ENCODE peak calls at places on chromosomes 4 and X, in four cellular contexts. G, R, S and J are unnamed samples.

GRCh38 chrX:335758-336155 is 17.2 kb upstream of the GTPBP6 start:
- DNase-seq in S (no peak), G (no peak), R (no peak), J (no peak)

GRCh38 chrX:110146521-110146920 is 143.6 kb downstream of the TMEM164 start:
- DNase-seq in R (peak), G (peak), S (peak), J (peak)

GRCh38 chr4:142331132-142331531 is 515.0 kb downstream of the INPP4B start:
- DNase-seq in R (no peak), S (no peak), G (no peak), J (peak)

GRCh38 chrX:106404512-106404911 is 207.3 kb upstream of the RADX start:
- DNase-seq in R (no peak), S (no peak), G (peak), J (no peak)

GRCh38 chr4:38237139-38237538 is 276.9 kb downstream of the PTTG2 start:
- DNase-seq in S (peak), R (peak), G (peak), J (peak)

GRCh38 chrX:87664381-87664780 is 146.8 kb downstream of the KLHL4 start:
- DNase-seq in G (peak), R (peak), S (peak), J (peak)

GRCh38 chrX:23373129-23373804 is 38.6 kb downstream of the PTCHD1 start:
- DNase-seq in G (peak), R (peak), S (peak), J (peak)

GRCh38 chrX:123833387-123833786 is 26.5 kb upstream of the XIAP start:
- DNase-seq in S (peak), G (peak), R (peak), J (peak)

GRCh38 chr4:157806176-157806575 is 366.6 kb downstream of the GASK1B start:
- DNase-seq in G (no peak), R (no peak), S (no peak), J (no peak)

GRCh38 chrX:79263550-79263949 is 103.6 kb downstream of the ITM2A start:
- DNase-seq in G (no peak), S (no peak), R (no peak), J (no peak)

GRCh38 chrX:585115-585808 is 45.3 kb upstream of the SHOX start:
- DNase-seq in S (no peak), R (no peak), G (no peak), J (no peak)

GRCh38 chr4:98887137-98887536 is 41.8 kb downstream of the EIF4E start:
- DNase-seq in R (no peak), G (no peak), S (no peak), J (no peak)

GRCh38 chrX:68947882-68948605 is 119.2 kb downstream of the EFNB1 start:
- DNase-seq in R (no peak), S (no peak), G (no peak), J (no peak)

GRCh38 chr4:92265066-92265465 is 38.7 kb upstream of the GRID2 start:
- DNase-seq in G (no peak), S (peak), R (no peak), J (no peak)

GRCh38 chr4:69748176-69748575 is 12.2 kb downstream of the SULT1B1 start:
- DNase-seq in G (peak), S (peak), R (no peak), J (peak)

GRCh38 chrX:77694491-77694890 is 91.5 kb downstream of the ATRX start:
- DNase-seq in G (no peak), S (no peak), R (no peak), J (no peak)

GRCh38 chr4:1285790-1286553 is 3.7 kb upstream of the MAEA start:
- DNase-seq in G (no peak), S (no peak), R (peak), J (peak)

GRCh38 chr4:6916587-6917444 is 7.2 kb downstream of the TBC1D14 start:
- DNase-seq in G (peak), S (peak), R (no peak), J (peak)

GRCh38 chrX:136268051-136269048 is 17.1 kb upstream of the MAP7D3 start:
- DNase-seq in R (peak), G (peak), S (no peak), J (peak)

GRCh38 chr4:16893141-16893571 is 5.3 kb downstream of the LDB2 start:
- DNase-seq in G (no peak), R (peak), S (peak), J (peak)

GRCh38 chr4:27184508-27185155 is 324.0 kb downstream of the STIM2 start:
- DNase-seq in G (no peak), R (no peak), S (no peak), J (no peak)

GRCh38 chr4:21181716-21182115 is 481.5 kb downstream of the PACRGL start:
- DNase-seq in G (peak), R (no peak), S (peak), J (no peak)

GRCh38 chr4:154559141-154559841 is 3.5 kb upstream of the FGB start:
- DNase-seq in S (peak), R (peak), G (peak), J (peak)

GRCh38 chr4:14667624-14668295 is 334.5 kb upstream of the CPEB2 start:
- DNase-seq in G (peak), S (peak), R (no peak), J (no peak)

GRCh38 chrX:48737940-48738339 is 23.6 kb upstream of the GLOD5 start:
- DNase-seq in S (no peak), R (no peak), G (no peak), J (no peak)

GRCh38 chrX:48736878-48737212 is 24.7 kb upstream of the GLOD5 start:
- DNase-seq in S (no peak), R (no peak), G (no peak), J (no peak)

GRCh38 chrX:48741834-48742233 is 19.7 kb upstream of the GLOD5 start:
- DNase-seq in R (no peak), S (no peak), G (no peak), J (no peak)

GRCh38 chrX:48737213-48737938 is 24.2 kb upstream of the GLOD5 start:
- DNase-seq in R (peak), G (peak), S (peak), J (peak)

GRCh38 chrX:48736303-48736702 is 25.2 kb upstream of the GLOD5 start:
- DNase-seq in G (no peak), R (no peak), S (no peak), J (no peak)
- H3K4me3 ChIP-seq in G (no peak), R (no peak), S (peak), J (no peak)

GRCh38 chrX:105313596-105313995 is 93.1 kb upstream of the TEX13A start:
- DNase-seq in S (no peak), R (no peak), G (peak), J (no peak)

GRCh38 chrX:105314468-105314867 is 94.0 kb upstream of the TEX13A start:
- DNase-seq in R (peak), G (peak), S (peak), J (peak)

GRCh38 chrX:105317117-105317516 is 96.6 kb upstream of the TEX13A start:
- DNase-seq in R (no peak), S (no peak), G (no peak), J (no peak)

DNA sequence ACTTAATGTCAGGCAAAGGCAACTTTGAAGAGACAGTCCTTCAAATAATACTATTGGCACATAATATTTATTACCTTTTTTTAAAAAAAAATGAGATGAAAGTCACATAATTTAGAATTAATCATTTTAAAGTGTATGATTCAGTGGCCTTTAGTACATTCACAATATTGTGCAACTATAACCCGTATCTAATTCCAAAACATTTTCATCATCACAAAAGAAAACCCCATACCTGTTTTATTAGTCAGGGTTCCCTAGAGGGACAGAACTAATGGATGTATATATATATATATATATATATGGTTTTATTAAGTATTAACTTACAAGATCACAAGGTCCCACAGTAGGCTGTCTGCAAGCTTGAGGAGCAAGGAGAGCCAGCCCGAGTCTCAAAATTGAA is 94.8 kb upstream of the TEX13A start:
- DNase-seq in R (peak), S (no peak), G (peak), J (peak)
- H3K4me3 ChIP-seq in R (no peak), S (no peak), G (no peak), J (no peak)

GRCh38 chr4:113293043-113293560 is 243.6 kb downstream of the ANK2 start:
- DNase-seq in G (no peak), S (peak), R (peak), J (peak)

GRCh38 chr4:113292371-113293042 is 243.1 kb downstream of the ANK2 start:
- DNase-seq in R (peak), S (peak), G (no peak), J (peak)

GRCh38 chr4:113290666-113291065 is 241.2 kb downstream of the ANK2 start:
- DNase-seq in S (no peak), G (no peak), R (no peak), J (no peak)

GRCh38 chr4:113293673-113294072 is 244.2 kb downstream of the ANK2 start:
- DNase-seq in S (peak), G (no peak), R (no peak), J (peak)

GRCh38 chr4:113294910-113295309 is 245.5 kb downstream of the ANK2 start:
- DNase-seq in S (no peak), R (no peak), G (no peak), J (peak)
- H3K4me3 ChIP-seq in S (no peak), R (no peak), G (no peak), J (no peak)

GRCh38 chr4:113576947-113577678 is 184.4 kb downstream of the CAMK2D start:
- DNase-seq in S (peak), G (no peak), R (no peak), J (no peak)

GRCh38 chr4:113579360-113579759 is 182.2 kb downstream of the CAMK2D start:
- DNase-seq in S (no peak), R (no peak), G (no peak), J (no peak)

GRCh38 chr4:113572620-113573019 is 188.9 kb downstream of the CAMK2D start:
- DNase-seq in S (no peak), R (no peak), G (no peak), J (no peak)

GRCh38 chr4:113575391-113575790 is 186.1 kb downstream of the CAMK2D start:
- DNase-seq in G (no peak), R (peak), S (peak), J (peak)

GRCh38 chr4:113574636-113575103 is 186.9 kb downstream of the CAMK2D start:
- DNase-seq in G (peak), R (peak), S (peak), J (peak)
- H3K4me3 ChIP-seq in G (no peak), R (no peak), S (no peak), J (no peak)

DNA sequence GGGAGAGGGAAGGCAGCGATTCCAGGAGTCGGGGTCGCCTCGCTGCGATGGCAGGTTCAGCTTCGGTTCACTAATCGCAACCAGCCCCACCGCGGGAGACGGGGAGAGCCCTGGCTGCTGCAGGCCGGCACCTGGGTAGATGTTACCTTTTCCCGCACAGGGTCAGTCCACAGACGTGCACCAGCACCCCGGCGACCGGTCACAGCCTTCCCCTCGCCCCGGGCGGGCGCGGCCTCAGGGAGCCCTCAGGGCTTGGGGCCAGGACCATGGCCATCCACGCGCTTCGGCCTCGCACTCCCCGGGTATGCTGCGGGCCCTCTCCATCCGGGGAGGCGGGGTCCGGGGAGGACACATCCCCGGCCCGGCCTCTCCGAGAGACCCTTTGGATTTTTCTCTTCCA is 26.1 kb upstream of the EXOC1L start:
- DNase-seq in R (no peak), G (no peak), S (no peak), J (no peak)
- H3K4me3 ChIP-seq in R (peak), G (peak), S (peak), J (peak)

GRCh38 chr4:13471400-13471799 is 12.7 kb downstream of the RAB28 start:
- DNase-seq in S (no peak), G (no peak), R (no peak), J (no peak)

GRCh38 chr4:13476152-13476551 is 8.0 kb downstream of the RAB28 start:
- DNase-seq in R (no peak), G (no peak), S (no peak), J (no peak)

GRCh38 chr4:13481569-13481968 is 2.6 kb downstream of the RAB28 start:
- DNase-seq in G (peak), R (peak), S (peak), J (peak)

GRCh38 chr4:13478707-13479106 is 5.4 kb downstream of the RAB28 start:
- DNase-seq in S (no peak), R (no peak), G (no peak), J (no peak)

DNA sequence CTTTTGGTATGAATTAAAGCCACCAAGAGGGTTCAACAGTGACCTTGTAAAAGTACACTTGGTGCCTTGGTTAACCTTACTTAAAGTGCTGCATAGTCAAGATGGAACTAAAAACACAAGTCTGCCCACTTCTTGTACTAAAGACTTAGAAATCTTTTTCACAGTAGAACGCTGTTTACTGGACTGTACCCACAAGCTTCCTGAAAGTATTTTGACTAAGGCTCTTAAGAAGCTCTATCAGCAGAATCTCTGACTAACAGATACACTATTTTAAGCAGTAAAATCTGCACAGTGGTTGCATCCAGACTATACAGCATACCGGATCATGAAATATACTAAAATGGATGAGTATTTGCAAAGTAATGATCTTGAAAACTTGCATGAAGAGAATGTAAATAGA is 7.2 kb downstream of the RAB28 start:
- DNase-seq in G (no peak), S (peak), R (peak), J (peak)
- H3K4me3 ChIP-seq in G (no peak), S (no peak), R (no peak), J (no peak)

GRCh38 chr4:124964251-124964650 is 251.7 kb upstream of the ANKRD50 start:
- DNase-seq in G (no peak), R (no peak), S (no peak), J (no peak)
- H3K4me3 ChIP-seq in G (no peak), R (no peak), S (no peak), J (no peak)